ENCODE peak calls at places on chromosomes 13 and 19, in four cellular contexts. V is A549, Z is GM12878, O is HepG2. M is an unnamed sample.

GRCh38 chr19:42370068-42370520 is 20.0 kb downstream of the CNFN start:
- DNase-seq in V (no peak), Z (no peak), O (no peak), M (no peak)

GRCh38 chr13:27339299-27339698 is 68.7 kb downstream of the RASL11A start:
- DNase-seq in V (peak; percentile 73), Z (no peak), O (peak; percentile 60), M (peak; percentile 61)

GRCh38 chr13:82356667-82357066 is 1525.6 kb downstream of the SLITRK1 start:
- DNase-seq in V (peak; percentile 2), Z (no peak), O (no peak), M (no peak)

GRCh38 chr19:51372649-51373504 is at the start of gene NKG7:
- DNase-seq in V (no peak), Z (peak; percentile 68), O (no peak), M (no peak)

GRCh38 chr13:28867564-28867963 is 47.4 kb downstream of the MTUS2 start:
- DNase-seq in V (no peak), Z (no peak), O (no peak), M (no peak)

GRCh38 chr13:51950722-51951121 is 60.5 kb downstream of the ATP7B start:
- DNase-seq in V (no peak), Z (no peak), O (no peak), M (no peak)

GRCh38 chr13:91400094-91400462 is 1.7 kb downstream of the GPC5 start:
- DNase-seq in V (no peak), Z (no peak), O (no peak), M (no peak)

GRCh38 chr19:42255766-42256750 is 1.1 kb upstream of the ERF start:
- DNase-seq in V (peak; percentile 80), Z (no peak), O (no peak), M (peak; percentile 77)

GRCh38 chr19:51094696-51095279 is 12.1 kb upstream of the KLK14 start:
- DNase-seq in V (peak; percentile 34), Z (no peak), O (peak; percentile 13), M (peak; percentile 89)

GRCh38 chr19:40663712-40664692 is 26.4 kb downstream of the NUMBL start:
- DNase-seq in V (no peak), Z (no peak), O (no peak), M (peak; percentile 57)
- TF ChIP-seq PBX3 in V (no peak), Z (no peak), O (no peak), M (peak; percentile 36)

GRCh38 chr19:54218960-54219661 is 3.7 kb downstream of the LILRB3 start:
- DNase-seq in V (peak; percentile 30), Z (no peak), O (no peak), M (no peak)

GRCh38 chr19:54211214-54211613 is 10.6 kb downstream of the RPS9 start:
- DNase-seq in V (no peak), Z (no peak), O (no peak), M (peak; percentile 45)

GRCh38 chr19:54218259-54218658 is 4.5 kb downstream of the LILRB3 start:
- DNase-seq in V (no peak), Z (no peak), O (no peak), M (no peak)

DNA sequence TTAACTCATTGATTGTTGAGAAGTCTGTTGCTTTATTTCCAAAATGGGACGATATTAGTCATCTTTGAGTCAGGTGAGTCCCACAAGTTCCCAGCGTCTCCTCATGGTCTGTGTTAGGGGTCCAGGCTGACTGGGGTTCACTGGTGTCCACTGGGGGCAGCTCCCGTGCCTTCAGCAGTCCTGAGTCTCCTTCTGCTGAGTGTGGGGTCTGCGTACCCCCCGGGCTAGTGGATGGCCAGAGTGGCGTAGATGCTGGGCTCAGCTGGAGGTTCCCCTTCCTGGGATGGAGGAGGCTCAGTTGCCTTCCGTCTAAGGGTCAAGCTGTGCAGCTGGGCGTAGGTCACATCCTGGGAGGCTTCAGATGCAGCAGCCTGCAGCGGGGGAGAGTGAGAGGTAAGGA is 5.9 kb downstream of the LILRB3 start:
- DNase-seq in V (no peak), Z (no peak), O (no peak), M (no peak)
- TF ChIP-seq PBX3 in V (no peak), Z (no peak), O (no peak), M (no peak)

DNA sequence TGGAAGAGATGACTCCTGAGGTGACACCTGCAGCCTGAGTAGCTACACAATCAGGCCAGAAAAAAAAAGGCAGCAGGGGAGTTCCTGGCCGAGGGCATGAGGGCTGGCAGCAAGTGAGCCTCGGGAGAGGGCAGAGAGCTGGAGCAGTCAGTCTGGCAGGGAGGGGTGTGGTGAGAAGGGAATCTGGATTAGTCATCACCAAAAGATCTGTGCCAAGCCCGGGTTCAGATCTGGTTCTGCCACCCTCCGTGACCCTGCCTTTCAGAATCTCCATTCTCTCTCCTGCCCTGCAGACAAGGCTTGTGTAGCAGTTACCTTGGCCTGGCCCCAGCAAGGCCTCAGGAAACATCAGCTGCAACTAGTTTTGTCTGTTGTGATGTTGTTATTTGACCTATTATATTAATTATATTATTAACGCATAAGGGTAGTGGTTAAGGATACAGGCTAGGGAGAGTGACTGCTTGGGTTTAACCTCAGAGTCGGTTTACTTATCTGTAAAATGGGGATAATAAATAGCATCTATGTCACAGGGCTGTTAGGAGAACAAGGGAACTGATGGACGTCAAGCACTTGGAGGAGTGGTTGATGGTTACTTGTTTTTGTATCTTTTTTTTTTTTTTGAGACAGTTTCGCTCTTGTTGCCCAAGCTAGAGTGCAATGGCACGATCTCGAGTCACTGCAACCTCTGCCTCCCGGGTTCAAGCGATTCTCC is 2.7 kb upstream of the CAPNS1 start:
- DNase-seq in V (peak; percentile 95), Z (no peak), O (no peak), M (no peak)
- TF ChIP-seq PBX3 in V (no peak), Z (no peak), O (no peak), M (no peak)

DNA sequence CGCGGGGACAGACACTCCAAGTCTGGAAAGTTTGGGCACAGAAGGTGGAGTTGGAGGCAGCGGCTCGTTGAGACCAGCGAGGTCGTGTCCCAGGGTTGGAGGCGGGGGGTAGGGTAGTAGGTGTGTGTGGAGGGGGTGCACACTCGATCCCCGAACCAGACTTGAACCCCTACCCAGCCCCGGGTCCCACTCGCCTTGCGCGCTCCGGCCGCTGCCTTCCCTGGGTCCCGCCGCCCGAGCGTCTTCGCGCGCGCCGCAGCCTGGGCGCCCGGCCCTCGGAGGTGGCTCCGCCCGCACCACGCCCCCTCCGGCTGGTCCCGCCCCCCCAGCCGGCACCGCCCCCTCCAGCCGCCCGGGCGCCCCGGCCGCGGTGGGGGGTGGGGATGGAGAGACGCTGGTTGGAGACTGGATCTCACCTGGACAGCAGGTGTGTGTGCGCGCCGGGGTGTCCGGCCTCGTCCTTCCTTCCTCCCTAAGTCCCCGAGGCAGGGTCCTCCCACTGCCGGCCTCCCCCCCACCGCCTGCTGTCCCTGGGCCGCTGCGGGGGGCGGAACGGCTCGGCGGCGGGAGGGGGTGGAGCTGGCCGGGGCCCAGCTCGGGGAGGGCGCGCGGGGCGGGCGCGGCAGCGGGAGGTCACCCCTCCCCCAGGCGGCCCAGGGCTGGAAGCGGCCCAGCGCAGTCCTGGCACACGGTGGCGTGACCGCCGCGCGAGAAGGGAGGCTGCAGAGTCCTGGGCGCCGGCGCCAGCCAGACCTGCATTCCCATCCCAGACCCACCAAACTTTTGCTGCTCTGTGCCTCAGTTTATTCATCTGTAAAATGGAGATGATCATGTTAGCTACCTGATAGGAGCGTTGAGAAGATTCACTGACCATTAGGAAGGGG is at the start of gene KANK2:
- DNase-seq in V (peak; percentile 77), Z (peak; percentile 13), O (peak; percentile 68), M (peak; percentile 99)
- TF ChIP-seq PBX3 in V (no peak), Z (no peak), O (no peak), M (no peak)

DNA sequence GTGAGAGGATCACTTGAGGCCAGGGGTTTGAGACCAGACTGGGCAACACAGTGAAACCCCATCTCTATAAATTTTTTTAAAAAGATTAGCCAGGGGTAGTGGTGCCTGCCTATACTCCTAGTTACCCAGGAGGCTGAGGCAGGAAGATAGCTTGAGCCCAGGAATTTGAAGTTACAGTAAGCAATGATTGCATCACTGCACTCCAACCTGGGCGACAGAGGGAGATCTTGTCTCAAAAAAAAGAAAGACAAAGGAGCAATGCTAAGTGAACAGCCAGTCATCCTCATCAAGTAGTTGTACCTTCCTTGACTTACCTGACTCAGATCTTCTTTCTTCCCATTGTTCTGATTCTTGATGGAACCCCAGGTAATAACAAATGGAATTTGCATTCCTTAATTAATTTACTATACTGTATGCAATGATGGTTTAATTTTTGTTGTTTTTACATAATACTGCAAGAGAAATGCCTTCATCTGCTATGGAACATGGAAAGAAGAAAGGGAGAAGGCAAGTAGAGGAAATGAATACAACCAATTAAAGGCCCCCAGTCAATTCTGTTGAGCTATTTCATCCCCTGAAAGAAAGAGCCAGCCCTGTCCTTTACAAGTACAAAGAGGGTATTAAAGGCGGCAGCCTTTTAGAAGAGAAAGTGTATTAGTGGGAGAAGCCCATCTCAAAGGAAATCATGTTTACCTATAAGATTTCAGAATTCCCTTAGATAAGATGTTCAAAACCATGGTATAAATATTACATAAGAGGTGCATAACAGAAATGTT is 316.7 kb downstream of the DIAPH3 start:
- DNase-seq in V (no peak), Z (no peak), O (no peak), M (no peak)
- TF ChIP-seq PBX3 in V (no peak), Z (no peak), O (no peak), M (no peak)

GRCh38 chr19:39671739-39672363 is 16.1 kb downstream of the LGALS16 start:
- DNase-seq in V (peak; percentile 83), Z (no peak), O (peak; percentile 60), M (peak; percentile 34)
- TF ChIP-seq PBX3 in V (no peak), Z (no peak), O (no peak), M (no peak)

DNA sequence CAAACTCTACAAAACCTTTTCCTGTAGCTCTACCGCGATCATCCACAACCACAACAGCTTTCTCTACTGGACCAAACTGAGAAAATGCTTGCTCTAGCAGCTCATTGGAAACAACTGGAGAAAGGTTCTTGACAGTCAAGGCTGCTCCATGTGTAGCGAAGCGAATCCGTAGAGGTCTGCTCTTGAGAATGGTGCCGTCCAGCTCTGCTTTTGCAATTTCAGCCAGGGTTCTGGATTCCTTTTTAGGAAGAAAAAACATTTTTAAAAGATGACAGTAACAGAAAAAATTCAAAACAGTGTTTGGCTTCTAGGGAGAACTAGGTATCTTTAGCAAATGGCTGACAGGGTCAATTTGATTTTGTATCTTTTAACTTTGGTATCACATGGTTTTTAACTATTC is 10.4 kb downstream of the PSPC1 start:
- DNase-seq in V (no peak), Z (no peak), O (no peak), M (no peak)
- TF ChIP-seq PBX3 in V (no peak), Z (no peak), O (no peak), M (no peak)

M was measured in SK-N-SH.